ENCODE peak calls at places on chromosomes 2 and 18, in seven cellular contexts. G is T1000; T is activated CD4-positive, alpha-beta T cell treated with anti-CD3 and anti-CD28 coated beads, Interleukin-2, amount 50 U/mL, for 24 hours; Z is LoVo; B is amygdala; W is stimulated activated CD4-positive, alpha-beta T cell treated with anti-CD3 and anti-CD28 coated beads, Interleukin-15, amount 100 ng/mL, for 24 hours; I is effector memory CD8-positive, alpha-beta T cell. F is an unnamed sample.

GRCh38 chr2:239716009-239716408 is 309.1 kb downstream of the NDUFA10 start:
- DNase-seq in G (no peak), Z (no peak), T (no peak), B (no peak), I (no peak), W (no peak), F (no peak)

GRCh38 chr2:167192833-167193232 is 304.6 kb downstream of the XIRP2 start:
- DNase-seq in G (no peak), W (no peak), Z (no peak), I (no peak), B (no peak), T (no peak), F (no peak)

GRCh38 chr18:24321071-24321470 is 76.6 kb downstream of the OSBPL1A start:
- DNase-seq in T (no peak), I (no peak), Z (no peak), W (no peak), B (no peak), G (no peak), F (no peak)

GRCh38 chr18:2827076-2827475 is 19.7 kb upstream of the EMILIN2 start:
- DNase-seq in T (no peak), W (no peak), Z (no peak), I (no peak), B (no peak), G (no peak), F (no peak)

GRCh38 chr2:157672129-157672528 is 43.5 kb upstream of the ACVR1C start:
- DNase-seq in T (no peak), B (no peak), G (no peak), Z (no peak), W (no peak), I (no peak), F (no peak)

GRCh38 chr2:24910245-24910644 is 9.8 kb downstream of the ADCY3 start:
- DNase-seq in Z (no peak), I (no peak), B (no peak), T (no peak), G (no peak), W (no peak), F (no peak)

GRCh38 chr2:25340340-25340886 is 1.3 kb downstream of the DNMT3A start:
- DNase-seq in W (peak; percentile 45), G (no peak), T (no peak), I (no peak), Z (no peak), B (no peak), F (no peak)

GRCh38 chr2:102291221-102292075 is 19.9 kb upstream of the IL1RL1 start:
- DNase-seq in B (no peak), Z (no peak), G (no peak), I (no peak), T (no peak), W (no peak), F (peak; percentile 22)

GRCh38 chr18:35739778-35740177 is 158.2 kb downstream of the GALNT1 start:
- DNase-seq in B (no peak), I (no peak), W (no peak), G (no peak), Z (no peak), T (no peak), F (no peak)

GRCh38 chr2:229815858-229816257 is 101.5 kb upstream of the DNER start:
- DNase-seq in B (no peak), G (no peak), Z (no peak), T (no peak), W (no peak), I (no peak), F (no peak)